ENCODE peak calls at places on chromosome 19, in ten cellular contexts. S, G, P, Q, D, V, K, M, H and Z are unnamed samples.

GRCh38 chr19:33100894-33101644 is 20.1 kb downstream of the GPATCH1 start:
- DNase-seq in D (no peak), S (no peak), Q (peak; percentile 3), H (peak; percentile 84), V (no peak), K (no peak), P (no peak), G (no peak), M (peak; percentile 92), Z (no peak)

GRCh38 chr19:8240274-8241229 is 31.4 kb downstream of the CERS4 start:
- DNase-seq in M (no peak), S (peak; percentile 75), D (peak; percentile 94), Q (peak; percentile 92), P (peak; percentile 97), V (peak; percentile 87), G (peak; percentile 84), H (peak; percentile 85), K (peak; percentile 90), Z (peak; percentile 86)

GRCh38 chr19:42498387-42498786 is 29.9 kb downstream of the CEACAM1 start:
- DNase-seq in G (no peak), H (no peak), P (no peak), K (no peak), Q (no peak), M (no peak), S (no peak), V (no peak), D (no peak), Z (no peak)

GRCh38 chr19:56341948-56342347 is 27.3 kb upstream of the ZSCAN5A start:
- DNase-seq in G (no peak), K (peak; percentile 23), Q (no peak), S (peak; percentile 31), H (no peak), P (no peak), V (no peak), M (no peak), D (no peak), Z (no peak)

GRCh38 chr19:40605201-40605971 is 4.2 kb downstream of the LTBP4 start:
- DNase-seq in K (peak; percentile 79), M (peak; percentile 99), D (peak; percentile 85), P (peak; percentile 72), V (no peak), G (no peak), H (peak; percentile 88), Q (peak; percentile 76), S (peak; percentile 75), Z (peak; percentile 86)

GRCh38 chr19:48770223-48770622 is 14.9 kb downstream of the FGF21 start:
- DNase-seq in G (no peak), D (no peak), Q (no peak), K (no peak), M (no peak), V (no peak), P (peak; percentile 91), H (peak; percentile 24), S (no peak), Z (no peak)

GRCh38 chr19:10316229-10317044 is 622 bp upstream of the FDX2 start:
- DNase-seq in V (no peak), P (no peak), H (no peak), D (no peak), S (no peak), K (no peak), Q (no peak), M (no peak), G (no peak), Z (no peak)

GRCh38 chr19:46206176-46206575 is 23.4 kb upstream of the IGFL1 start:
- DNase-seq in G (no peak), M (no peak), V (no peak), S (no peak), P (no peak), H (no peak), K (no peak), D (no peak), Q (no peak), Z (no peak)

GRCh38 chr19:1041835-1042685 is 2.2 kb downstream of the ABCA7 start:
- DNase-seq in G (no peak), H (no peak), D (no peak), S (no peak), K (no peak), Q (no peak), V (no peak), M (peak; percentile 81), P (no peak), Z (no peak)

DNA sequence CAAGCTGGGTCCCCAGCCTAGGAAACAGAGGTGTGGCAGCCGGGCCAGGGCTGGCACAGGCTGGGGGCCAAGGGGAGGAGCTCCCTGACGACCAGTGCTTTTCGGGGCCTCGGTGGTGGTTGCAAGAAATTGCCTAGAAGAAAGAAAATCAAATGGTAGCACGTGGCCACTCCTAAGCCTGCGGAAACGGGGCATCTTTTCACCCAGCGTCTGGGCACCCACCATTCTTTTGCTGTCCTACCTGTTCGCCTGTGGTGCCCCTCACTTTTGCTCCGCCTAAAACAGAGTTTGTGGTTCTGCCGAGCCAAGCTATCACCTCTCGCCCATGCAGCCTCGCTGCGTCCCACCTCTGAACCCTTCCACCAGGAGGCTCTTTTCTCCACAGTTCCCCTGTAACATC is 7.1 kb upstream of the KRTDAP start:
- DNase-seq in Q (no peak), P (no peak), V (no peak), H (no peak), D (no peak), S (no peak), G (no peak), M (no peak), K (no peak), Z (no peak)
- TF ChIP-seq CTCF in Q (no peak), P (no peak), V (no peak), H (no peak), D (no peak), S (peak; percentile 30), G (no peak), M (no peak), K (no peak), Z (no peak)

DNA sequence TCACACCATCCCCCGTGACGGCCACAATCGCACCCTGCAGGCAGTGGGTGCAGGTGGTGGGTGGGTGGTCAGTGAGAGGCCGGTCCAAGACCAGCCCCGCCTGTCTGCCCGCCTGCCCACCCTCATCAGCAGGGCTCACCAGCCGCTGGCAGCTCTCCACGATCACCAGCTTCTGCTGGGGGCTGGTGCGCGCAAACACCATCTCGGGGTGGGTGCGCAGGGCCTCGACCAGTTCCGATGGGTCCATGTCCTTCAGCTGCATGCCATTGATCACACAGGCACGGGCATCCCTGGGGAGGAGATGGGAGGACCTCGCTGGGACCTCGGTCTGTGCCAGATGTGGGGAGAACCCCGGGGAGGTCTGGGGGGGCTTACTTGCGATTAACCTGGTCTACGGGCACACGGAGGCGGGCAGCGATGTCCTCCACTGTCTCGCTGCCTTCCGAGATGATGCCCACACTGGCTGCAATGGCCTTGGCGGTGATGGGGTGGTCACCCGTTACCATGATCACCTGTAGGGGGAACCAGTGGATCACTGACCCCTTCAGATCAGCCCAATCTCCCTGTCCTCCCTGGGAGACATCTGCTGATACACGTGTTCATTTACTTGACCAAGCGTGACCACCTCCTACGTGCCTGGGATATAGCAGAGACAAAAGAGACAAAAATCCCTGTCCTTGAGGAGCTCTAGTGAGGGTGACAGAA is 8.0 kb downstream of the ATP4A start:
- DNase-seq in S (peak; percentile 84), M (peak; percentile 95), Q (no peak), G (no peak), H (peak; percentile 71), V (no peak), P (peak; percentile 22), D (no peak), K (peak; percentile 75), Z (peak; percentile 31)
- TF ChIP-seq CTCF in S (peak; percentile 94), M (peak; percentile 71), Q (peak; percentile 34), G (no peak), H (peak; percentile 77), V (no peak), P (no peak), D (no peak), K (peak; percentile 57), Z (peak; percentile 42)

GRCh38 chr19:27774337-27774736 is 1438.6 kb downstream of the UQCRFS1 start:
- DNase-seq in D (no peak), K (no peak), G (peak; percentile 23), V (no peak), Q (no peak), S (peak; percentile 67), M (no peak), P (no peak), H (no peak), Z (peak; percentile 14)

GRCh38 chr19:27776020-27776419 is 1436.9 kb downstream of the UQCRFS1 start:
- DNase-seq in S (peak; percentile 69), V (no peak), D (no peak), K (no peak), G (peak; percentile 50), H (no peak), P (peak; percentile 15), Q (no peak), M (peak; percentile 50), Z (peak; percentile 20)

GRCh38 chr19:27775395-27775794 is 1437.6 kb downstream of the UQCRFS1 start:
- DNase-seq in V (no peak), S (no peak), Q (no peak), M (no peak), D (no peak), H (no peak), K (no peak), G (peak; percentile 9), P (no peak), Z (no peak)

GRCh38 chr19:27773318-27774094 is 1439.4 kb downstream of the UQCRFS1 start:
- DNase-seq in D (no peak), H (no peak), Q (no peak), P (no peak), G (peak; percentile 43), M (no peak), V (no peak), K (no peak), S (no peak), Z (no peak)

DNA sequence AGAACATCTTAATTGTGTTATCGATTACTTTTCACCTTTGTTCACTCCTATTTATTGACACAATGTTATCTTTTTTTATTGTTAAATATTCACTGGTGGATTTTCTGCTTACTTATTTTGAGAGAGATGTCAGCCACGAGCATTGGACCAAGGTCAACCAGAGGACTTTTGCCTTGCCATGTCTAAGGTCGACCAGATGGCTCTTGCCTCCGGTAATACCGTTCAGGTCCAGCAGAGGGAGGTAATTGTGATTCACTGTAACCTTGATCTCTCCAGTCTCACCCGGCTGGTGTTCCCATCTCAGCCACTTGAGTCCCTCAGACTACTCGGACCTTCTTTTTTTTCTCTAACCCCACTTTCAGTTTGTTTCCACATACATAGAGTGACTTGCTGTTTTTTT is 1438.1 kb downstream of the UQCRFS1 start:
- DNase-seq in G (peak; percentile 40), S (peak; percentile 63), H (no peak), P (no peak), Q (no peak), V (no peak), M (no peak), K (no peak), D (no peak), Z (peak; percentile 50)
- TF ChIP-seq CTCF in G (no peak), S (peak; percentile 45), H (peak; percentile 21), P (peak; percentile 6), Q (no peak), V (no peak), M (no peak), K (peak; percentile 19), D (no peak), Z (peak; percentile 48)

GRCh38 chr19:14333101-14333871 is 48.0 kb upstream of the ADGRE5 start:
- DNase-seq in V (no peak), P (peak; percentile 33), G (no peak), H (peak; percentile 53), M (peak; percentile 73), Q (peak; percentile 53), D (peak; percentile 35), S (peak; percentile 70), K (peak; percentile 59), Z (no peak)
- TF ChIP-seq CTCF in V (no peak), P (no peak), G (no peak), H (no peak), M (no peak), Q (no peak), D (no peak), S (no peak), K (no peak), Z (no peak)